ENCODE peak calls at places on chromosomes 12 and 14, in seven cellular contexts. J, T, M, I, O, B and C are unnamed samples.

GRCh38 chr12:33588082-33588712 is 148.6 kb upstream of the SYT10 start:
- DNase-seq in I (no peak), B (no peak), T (no peak), O (no peak), J (no peak), M (no peak), C (no peak)

GRCh38 chr12:50620050-50620974 is 115.5 kb downstream of the DIP2B start:
- DNase-seq in I (peak), O (no peak), T (no peak), B (no peak), M (no peak), J (no peak), C (no peak)

GRCh38 chr12:57093412-57094193 is 4.7 kb downstream of the NAB2 start:
- DNase-seq in M (peak), J (no peak), B (no peak), O (peak), I (peak), T (peak), C (no peak)

GRCh38 chr14:72810201-72810600 is 83.7 kb downstream of the DPF3 start:
- DNase-seq in O (peak), B (no peak), T (no peak), M (peak), I (peak), J (no peak), C (no peak)

GRCh38 chr12:130281157-130281799 is 56.4 kb upstream of the PIWIL1 start:
- DNase-seq in O (peak), J (no peak), T (no peak), M (peak), B (no peak), I (peak), C (no peak)

GRCh38 chr14:23174266-23174665 is 9.2 kb downstream of the SLC7A8 start:
- DNase-seq in M (no peak), B (no peak), T (no peak), I (no peak), J (peak), O (no peak), C (no peak)

GRCh38 chr12:116201908-116202307 is 75.6 kb downstream of the MED13L start:
- DNase-seq in I (no peak), M (no peak), J (no peak), O (no peak), T (no peak), B (no peak), C (no peak)

GRCh38 chr12:90959538-90960139 is 4.7 kb upstream of the CCER1 start:
- DNase-seq in O (no peak), B (peak), J (peak), I (no peak), M (no peak), T (no peak), C (no peak)

GRCh38 chr14:95327558-95328374 is 8.1 kb upstream of the CLMN start:
- DNase-seq in T (no peak), J (no peak), I (no peak), O (no peak), B (no peak), M (no peak), C (no peak)

GRCh38 chr12:20188930-20189653 is 179.2 kb upstream of the PDE3A start:
- DNase-seq in J (no peak), I (no peak), O (no peak), T (no peak), M (no peak), B (no peak), C (no peak)

GRCh38 chr12:26153421-26154154 is 28.8 kb upstream of the BHLHE41 start:
- DNase-seq in I (no peak), B (no peak), O (no peak), M (no peak), T (no peak), J (no peak), C (no peak)

GRCh38 chr14:60650382-60650961 is 1.2 kb upstream of the SIX1 start:
- DNase-seq in J (no peak), I (no peak), M (no peak), B (no peak), T (no peak), O (no peak), C (no peak)